ENCODE peak calls at places on chromosomes 5 and 9, in six cellular contexts. H is astrocyte of the spinal cord; Q is choroid plexus epithelial cell; T is colonic mucosa; O is CD4-positive, alpha-beta T cell; R is endothelial cell. E is an unnamed sample.

GRCh38 chr9:129283290-129283691 is 105.2 kb upstream of the IER5L start:
- DNase-seq in H (no peak), Q (no peak), T (no peak), O (no peak), R (no peak), E (no peak)

GRCh38 chr5:154860123-154860522 is 1.7 kb downstream of the CNOT8 start:
- DNase-seq in H (no peak), Q (peak; percentile 82), T (peak; percentile 43), O (no peak), R (peak; percentile 10), E (no peak)

GRCh38 chr5:41418220-41419031 is 92.0 kb downstream of the PLCXD3 start:
- DNase-seq in H (peak; percentile 36), Q (peak; percentile 48), T (no peak), O (no peak), R (no peak), E (no peak)

GRCh38 chr9:93677061-93677571 is 100.7 kb downstream of the PHF2 start:
- DNase-seq in H (no peak), Q (no peak), T (peak; percentile 13), O (no peak), R (peak; percentile 1), E (no peak)

GRCh38 chr5:89315194-89315593 is 432.2 kb upstream of the MEF2C start:
- DNase-seq in H (peak; percentile 85), Q (peak; percentile 88), T (no peak), O (no peak), R (no peak), E (no peak)

GRCh38 chr5:170306381-170306790 is 8.8 kb upstream of the LCP2 start:
- DNase-seq in H (peak; percentile 15), Q (peak; percentile 76), T (no peak), O (no peak), R (no peak), E (no peak)

GRCh38 chr5:139765409-139766217 is 30.0 kb upstream of the PSD2 start:
- DNase-seq in H (peak; percentile 73), Q (peak; percentile 74), T (peak; percentile 79), O (peak; percentile 75), R (peak; percentile 90), E (peak; percentile 87)

GRCh38 chr5:135218486-135218755 is 180.6 kb downstream of the MACROH2A1 start:
- DNase-seq in H (no peak), Q (no peak), T (no peak), O (no peak), R (no peak), E (no peak)

GRCh38 chr9:36765468-36766341 is 193.0 kb downstream of the MELK start:
- DNase-seq in H (peak; percentile 33), Q (peak; percentile 14), T (peak; percentile 66), O (peak; percentile 88), R (peak; percentile 75), E (no peak)

GRCh38 chr5:59066367-59067163 is 483.7 kb downstream of the RAB3C start:
- DNase-seq in H (peak; percentile 40), Q (peak; percentile 68), T (no peak), O (no peak), R (no peak), E (no peak)

GRCh38 chr5:142860291-142860690 is 90.1 kb downstream of the ARHGAP26 start:
- DNase-seq in H (no peak), Q (no peak), T (no peak), O (no peak), R (no peak), E (no peak)

GRCh38 chr5:135295852-135296251 is 103.2 kb downstream of the MACROH2A1 start:
- DNase-seq in H (no peak), Q (peak; percentile 40), T (no peak), O (no peak), R (no peak), E (no peak)

GRCh38 chr5:172640822-172641358 is at the start of gene NEURL1B:
- DNase-seq in H (peak; percentile 52), Q (peak; percentile 35), T (peak; percentile 88), O (no peak), R (peak; percentile 68), E (peak; percentile 91)
- TF ChIP-seq CTCF in H (no peak), Q (no peak), T (no peak), O (no peak), R (no peak), E (no peak)

GRCh38 chr5:117332341-117332740 is 757.7 kb upstream of the SEMA6A start:
- DNase-seq in H (no peak), Q (no peak), T (no peak), O (no peak), R (no peak), E (no peak)

GRCh38 chr5:117326997-117327396 is 752.4 kb upstream of the SEMA6A start:
- DNase-seq in H (no peak), Q (no peak), T (no peak), O (no peak), R (no peak), E (no peak)
- TF ChIP-seq CTCF in H (no peak), Q (no peak), T (no peak), O (no peak), R (no peak), E (no peak)

GRCh38 chr5:53965459-53965858 is 344.9 kb downstream of the ARL15 start:
- DNase-seq in H (no peak), Q (peak; percentile 41), T (no peak), O (no peak), R (no peak), E (no peak)

GRCh38 chr5:53969331-53969730 is 341.0 kb downstream of the ARL15 start:
- DNase-seq in H (no peak), Q (no peak), T (no peak), O (no peak), R (no peak), E (no peak)

GRCh38 chr5:53962306-53962705 is 348.1 kb downstream of the ARL15 start:
- DNase-seq in H (no peak), Q (no peak), T (no peak), O (no peak), R (no peak), E (no peak)

GRCh38 chr5:53963958-53964357 is 346.4 kb downstream of the ARL15 start:
- DNase-seq in H (no peak), Q (no peak), T (no peak), O (no peak), R (no peak), E (no peak)
- TF ChIP-seq CTCF in H (no peak), Q (no peak), T (no peak), O (no peak), R (no peak), E (peak; percentile 29)

DNA sequence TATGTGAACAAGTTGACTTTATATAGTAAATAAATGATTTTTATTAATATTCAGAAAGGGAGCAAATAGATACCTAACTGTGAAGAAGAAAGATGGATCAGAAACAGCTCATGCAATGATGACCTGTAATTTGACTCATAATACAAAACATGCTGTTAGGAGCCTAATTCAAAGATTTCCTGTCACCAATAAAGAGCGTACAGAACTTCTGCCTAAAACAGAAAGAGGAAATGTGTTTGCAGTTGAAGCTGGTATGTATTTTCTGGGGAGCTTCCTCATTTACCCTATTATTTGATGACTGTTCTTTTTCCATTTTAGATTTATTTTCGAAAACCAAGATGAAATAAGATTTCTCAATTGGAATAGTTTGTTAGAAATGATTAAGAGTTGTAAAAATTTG is 11.4 kb downstream of the YTHDC2 start:
- DNase-seq in H (no peak), Q (no peak), T (no peak), O (no peak), R (no peak), E (no peak)
- TF ChIP-seq CTCF in H (no peak), Q (no peak), T (no peak), O (no peak), R (no peak), E (no peak)

GRCh38 chr9:109817146-109817845 is 37.3 kb downstream of the PALM2AKAP2 start:
- DNase-seq in H (peak; percentile 72), Q (peak; percentile 59), T (no peak), O (no peak), R (no peak), E (no peak)

GRCh38 chr9:109821711-109822110 is 41.7 kb downstream of the PALM2AKAP2 start:
- DNase-seq in H (peak; percentile 23), Q (peak; percentile 62), T (no peak), O (no peak), R (no peak), E (no peak)

GRCh38 chr9:109815366-109815947 is 35.5 kb downstream of the PALM2AKAP2 start:
- DNase-seq in H (peak; percentile 53), Q (peak; percentile 23), T (no peak), O (no peak), R (no peak), E (no peak)

GRCh38 chr9:109816490-109816889 is 36.5 kb downstream of the PALM2AKAP2 start:
- DNase-seq in H (peak; percentile 98), Q (peak; percentile 94), T (no peak), O (no peak), R (no peak), E (no peak)

DNA sequence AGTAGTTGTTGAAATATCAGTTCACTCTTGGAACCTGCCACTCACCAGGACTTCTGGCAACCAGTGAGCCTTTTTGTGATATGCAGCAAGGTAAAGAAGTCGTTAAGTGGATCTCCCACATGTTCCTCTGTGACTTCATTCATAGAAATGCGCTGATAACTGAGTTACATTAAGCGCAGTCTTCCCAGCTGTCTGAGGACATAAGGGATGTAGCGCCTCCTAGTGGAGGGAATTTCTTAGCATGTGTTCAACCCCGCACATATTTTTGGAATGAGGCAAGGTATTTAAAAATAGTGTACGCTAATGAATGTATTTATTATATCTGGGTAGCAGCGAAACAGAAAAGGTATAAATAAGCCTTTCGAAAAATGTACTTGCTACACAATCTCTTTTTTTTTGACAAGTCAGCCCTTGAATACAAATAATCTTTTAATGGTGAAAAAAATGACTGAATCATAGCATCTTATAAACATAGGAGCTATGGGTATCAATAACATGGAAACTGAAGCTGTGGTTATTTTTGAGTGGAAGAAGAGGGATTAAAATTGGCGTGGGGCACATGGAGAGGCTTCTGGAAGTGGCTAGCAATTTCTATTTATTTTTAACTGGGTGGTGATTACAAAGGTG is 38.0 kb downstream of the PALM2AKAP2 start:
- DNase-seq in H (peak; percentile 97), Q (peak; percentile 99), T (peak; percentile 76), O (peak; percentile 0), R (peak; percentile 77), E (no peak)
- TF ChIP-seq CTCF in H (peak; percentile 64), Q (peak; percentile 80), T (peak; percentile 79), O (peak; percentile 31), R (peak; percentile 99), E (peak; percentile 87)